ENCODE peak calls at places on chromosomes 5 and 9, in eight cellular contexts. E is NCI-H69, Q is omental fat pad, N is hippocampal formation, S is AG04450, G is SHP77 treated with DMSO at 0.1 percent for 48 hours, F is Right ventricle myocardium superior, Z is lower lobe of right lung. H is an unnamed sample.

GRCh38 chr9:83441390-83441789 is 96.8 kb downstream of the FRMD3 start:
- DNase-seq in Q (no peak), F (no peak), N (no peak), E (peak; percentile 72), G (no peak), S (no peak), Z (no peak), H (no peak)

GRCh38 chr5:94329115-94329514 is 289.3 kb downstream of the KIAA0825 start:
- DNase-seq in Z (no peak), F (no peak), E (peak; percentile 19), S (no peak), G (no peak), N (no peak), Q (no peak), H (no peak)

GRCh38 chr5:144142826-144143167 is 27.7 kb downstream of the YIPF5 start:
- DNase-seq in S (no peak), Q (no peak), G (no peak), Z (no peak), E (no peak), N (no peak), F (no peak), H (no peak)

GRCh38 chr9:122125891-122126331 is 32.8 kb upstream of the TTLL11 start:
- DNase-seq in S (no peak), Q (no peak), Z (no peak), N (no peak), G (no peak), F (no peak), E (no peak), H (no peak)

GRCh38 chr9:92875373-92875772 is 2.5 kb downstream of the ZNF484 start:
- DNase-seq in Z (no peak), E (no peak), F (no peak), S (no peak), G (no peak), N (no peak), Q (no peak), H (no peak)

GRCh38 chr9:138042640-138043039 is 165.1 kb downstream of the CACNA1B start:
- DNase-seq in N (no peak), G (no peak), Q (no peak), F (no peak), E (no peak), S (no peak), Z (no peak), H (no peak)

GRCh38 chr5:125011982-125012381 is 265.5 kb upstream of the ZNF608 start:
- DNase-seq in Q (no peak), Z (no peak), E (peak; percentile 41), G (no peak), N (no peak), S (no peak), F (no peak), H (no peak)

GRCh38 chr5:154078305-154078704 is 39.5 kb downstream of the MFAP3 start:
- DNase-seq in N (no peak), Z (no peak), G (no peak), F (no peak), Q (no peak), S (no peak), E (peak; percentile 97), H (no peak)

GRCh38 chr5:154686490-154686889 is 68.7 kb upstream of the LARP1 start:
- DNase-seq in Q (no peak), G (no peak), Z (no peak), F (no peak), N (no peak), E (no peak), S (no peak), H (no peak)

GRCh38 chr9:131733601-131734061 is 6.2 kb downstream of the RAPGEF1 start:
- DNase-seq in Z (no peak), N (no peak), S (peak; percentile 84), E (peak; percentile 50), G (no peak), Q (no peak), F (no peak), H (no peak)

GRCh38 chr5:170917113-170917512 is 55.3 kb downstream of the RANBP17 start:
- DNase-seq in N (no peak), S (no peak), Z (no peak), Q (no peak), E (no peak), F (no peak), G (no peak), H (no peak)

GRCh38 chr5:160452721-160453263 is 31.1 kb downstream of the PTTG1 start:
- DNase-seq in N (no peak), Z (no peak), G (no peak), Q (no peak), F (no peak), E (no peak), S (no peak), H (no peak)

GRCh38 chr5:10538103-10538788 is 25.6 kb upstream of the ANKRD33B start:
- DNase-seq in F (no peak), Q (no peak), N (no peak), G (no peak), S (no peak), E (no peak), Z (no peak), H (no peak)

GRCh38 chr5:124034301-124034700 is 522.3 kb downstream of the CSNK1G3 start:
- DNase-seq in Z (no peak), E (no peak), Q (no peak), S (no peak), N (no peak), G (no peak), F (no peak), H (no peak)

GRCh38 chr5:107743357-107744000 is 72.7 kb upstream of the EFNA5 start:
- DNase-seq in E (peak; percentile 38), S (no peak), G (no peak), Q (no peak), N (no peak), Z (no peak), F (no peak), H (no peak)

GRCh38 chr9:79465171-79465570 is 106.6 kb upstream of the TLE4 start:
- DNase-seq in E (peak; percentile 43), G (no peak), Z (no peak), N (no peak), S (no peak), F (no peak), Q (no peak), H (no peak)

GRCh38 chr5:178524093-178524882 is 65.9 kb downstream of the COL23A1 start:
- DNase-seq in S (no peak), Z (no peak), E (no peak), F (no peak), Q (no peak), G (no peak), N (no peak), H (no peak)

GRCh38 chr5:1119312-1119831 is 7.5 kb upstream of the SLC12A7 start:
- DNase-seq in G (no peak), Z (no peak), N (no peak), F (no peak), Q (no peak), E (no peak), S (no peak), H (no peak)

GRCh38 chr5:137201876-137202275 is 297.2 kb downstream of the SPOCK1 start:
- DNase-seq in Z (no peak), N (no peak), Q (no peak), F (no peak), G (no peak), E (peak; percentile 37), S (no peak), H (no peak)

GRCh38 chr9:27276182-27277030 is 20.5 kb downstream of the EQTN start:
- DNase-seq in N (no peak), G (peak; percentile 64), Z (no peak), Q (no peak), F (no peak), S (peak; percentile 16), E (peak; percentile 71), H (no peak)

GRCh38 chr5:137453476-137454080 is 45.5 kb downstream of the SPOCK1 start:
- DNase-seq in N (no peak), G (no peak), Z (no peak), S (peak; percentile 8), E (no peak), F (no peak), Q (no peak), H (no peak)

GRCh38 chr9:126326228-126327015 is at the start of gene MVB12B:
- DNase-seq in G (no peak), E (peak; percentile 73), Q (no peak), F (peak; percentile 60), S (no peak), Z (peak; percentile 70), N (no peak), H (no peak)

GRCh38 chr5:139443766-139444473 is 4.6 kb upstream of the DNAJC18 start:
- DNase-seq in F (no peak), G (no peak), S (peak; percentile 20), N (no peak), E (peak; percentile 54), Q (no peak), Z (no peak), H (no peak)